ENCODE peak calls at places on chromosome 19, in six cellular contexts. One of them, this sample, is unnamed.
A peak's percentile ranks its signal among the peaks of the same experiment; 100 is the strongest.

GRCh38 chr19:56664511-56664910 is 7.0 kb downstream of the ZNF835 start:
- DNase-seq in CD4-positive, alpha-beta T cell: no peak
- DNase-seq in Peyer's patch: no peak
- DNase-seq in WTC11: no peak
- DNase-seq in cardiac fibroblast: no peak
- DNase-seq in adrenal gland: no peak
- DNase-seq in this sample: no peak

GRCh38 chr19:45940515-45940805 is 25.9 kb upstream of the NANOS2 start:
- DNase-seq in CD4-positive, alpha-beta T cell: no peak
- DNase-seq in Peyer's patch: no peak
- DNase-seq in WTC11: no peak
- DNase-seq in cardiac fibroblast: no peak
- DNase-seq in adrenal gland: no peak
- DNase-seq in this sample: no peak

GRCh38 chr19:43765109-43765876 is 10.5 kb upstream of the SMG9 start:
- DNase-seq in CD4-positive, alpha-beta T cell: peak; percentile 47
- DNase-seq in Peyer's patch: peak; percentile 85
- DNase-seq in WTC11: no peak
- DNase-seq in cardiac fibroblast: peak; percentile 97
- DNase-seq in adrenal gland: peak; percentile 91
- DNase-seq in this sample: peak; percentile 55

GRCh38 chr19:55750715-55751114 is 8.2 kb upstream of the RFPL4A start:
- DNase-seq in CD4-positive, alpha-beta T cell: no peak
- DNase-seq in Peyer's patch: no peak
- DNase-seq in WTC11: no peak
- DNase-seq in cardiac fibroblast: no peak
- DNase-seq in adrenal gland: no peak
- DNase-seq in this sample: no peak

GRCh38 chr19:41984961-41985360 is 9.1 kb downstream of the ATP1A3 start:
- DNase-seq in CD4-positive, alpha-beta T cell: no peak
- DNase-seq in Peyer's patch: no peak
- DNase-seq in WTC11: no peak
- DNase-seq in cardiac fibroblast: no peak
- DNase-seq in adrenal gland: no peak
- DNase-seq in this sample: no peak

GRCh38 chr19:999379-999719 is 870 bp upstream of the GRIN3B start:
- DNase-seq in CD4-positive, alpha-beta T cell: no peak
- DNase-seq in Peyer's patch: no peak
- DNase-seq in WTC11: no peak
- DNase-seq in cardiac fibroblast: no peak
- DNase-seq in adrenal gland: no peak
- DNase-seq in this sample: no peak

GRCh38 chr19:53945441-53945840 is 17.3 kb upstream of the CACNG8 start:
- DNase-seq in CD4-positive, alpha-beta T cell: no peak
- DNase-seq in Peyer's patch: no peak
- DNase-seq in WTC11: peak; percentile 63
- DNase-seq in cardiac fibroblast: peak; percentile 55
- DNase-seq in adrenal gland: no peak
- DNase-seq in this sample: no peak

GRCh38 chr19:14544977-14545715 is 15.8 kb downstream of the TECR start:
- DNase-seq in CD4-positive, alpha-beta T cell: no peak
- DNase-seq in Peyer's patch: peak; percentile 73
- DNase-seq in WTC11: no peak
- DNase-seq in cardiac fibroblast: no peak
- DNase-seq in adrenal gland: peak; percentile 96
- DNase-seq in this sample: no peak

GRCh38 chr19:40791349-40791748 is 7.6 kb upstream of the EGLN2 start:
- DNase-seq in CD4-positive, alpha-beta T cell: no peak
- DNase-seq in Peyer's patch: no peak
- DNase-seq in WTC11: no peak
- DNase-seq in cardiac fibroblast: no peak
- DNase-seq in adrenal gland: no peak
- DNase-seq in this sample: no peak

GRCh38 chr19:2719910-2720776 is 1.0 kb downstream of the DIRAS1 start:
- DNase-seq in CD4-positive, alpha-beta T cell: no peak
- DNase-seq in Peyer's patch: no peak
- DNase-seq in WTC11: peak; percentile 56
- DNase-seq in cardiac fibroblast: peak; percentile 29
- DNase-seq in adrenal gland: no peak
- DNase-seq in this sample: no peak

GRCh38 chr19:38221421-38221820 is 2.6 kb downstream of the DPF1 start:
- DNase-seq in CD4-positive, alpha-beta T cell: no peak
- DNase-seq in Peyer's patch: no peak
- DNase-seq in WTC11: no peak
- DNase-seq in cardiac fibroblast: no peak
- DNase-seq in adrenal gland: no peak
- DNase-seq in this sample: no peak

GRCh38 chr19:38221919-38222828 is 1.8 kb downstream of the DPF1 start:
- DNase-seq in CD4-positive, alpha-beta T cell: no peak
- DNase-seq in Peyer's patch: no peak
- DNase-seq in WTC11: no peak
- DNase-seq in cardiac fibroblast: no peak
- DNase-seq in adrenal gland: no peak
- DNase-seq in this sample: no peak

GRCh38 chr19:38223119-38223523 is 901 bp downstream of the DPF1 start:
- DNase-seq in CD4-positive, alpha-beta T cell: no peak
- DNase-seq in Peyer's patch: no peak
- DNase-seq in WTC11: no peak
- DNase-seq in cardiac fibroblast: no peak
- DNase-seq in adrenal gland: no peak
- DNase-seq in this sample: no peak

GRCh38 chr19:38223617-38224013 is 407 bp downstream of the DPF1 start:
- DNase-seq in CD4-positive, alpha-beta T cell: no peak
- DNase-seq in Peyer's patch: no peak
- DNase-seq in WTC11: no peak
- DNase-seq in cardiac fibroblast: no peak
- DNase-seq in adrenal gland: no peak
- DNase-seq in this sample: no peak

DNA sequence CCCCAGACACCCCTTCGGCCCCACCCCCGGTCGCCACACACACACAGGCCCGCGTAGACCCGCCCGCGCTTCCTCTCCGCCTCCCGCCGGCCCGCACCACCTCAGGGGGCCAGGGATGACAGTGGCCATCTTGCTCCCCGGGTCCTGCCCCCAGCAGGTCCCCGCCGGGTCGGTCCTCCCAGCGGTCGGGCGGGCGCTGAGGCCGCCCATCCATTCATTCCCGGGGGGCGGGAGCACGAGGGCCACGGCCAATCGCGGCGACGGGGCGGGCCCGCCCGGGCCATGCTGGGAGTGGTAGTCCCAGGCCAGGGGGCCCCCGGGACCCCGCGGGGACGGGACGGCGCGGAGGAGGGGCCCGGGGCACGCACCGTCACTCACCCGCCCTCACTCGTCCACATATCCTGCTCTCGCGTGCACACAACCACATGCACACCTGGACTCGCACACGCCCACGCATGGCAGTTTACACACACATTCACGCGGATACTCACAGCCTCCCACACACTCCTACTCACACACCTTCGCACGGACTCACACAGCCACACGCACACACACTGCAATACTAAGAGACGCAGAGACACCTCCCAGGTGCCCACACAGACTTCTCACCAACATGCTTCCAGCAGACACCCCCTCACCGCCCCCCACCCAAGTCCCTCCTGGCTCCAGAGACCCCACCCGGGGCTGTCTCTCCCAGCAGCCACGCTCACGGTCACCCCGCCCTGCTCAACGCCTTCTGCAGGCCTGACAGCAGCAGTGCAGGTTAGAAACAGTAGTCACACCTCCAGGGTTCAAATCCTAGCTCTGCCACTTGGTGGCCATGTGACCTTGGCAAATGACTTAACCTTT is at the start of gene DPF1:
- DNase-seq in CD4-positive, alpha-beta T cell: no peak
- DNase-seq in Peyer's patch: no peak
- DNase-seq in WTC11: peak; percentile 92
- DNase-seq in cardiac fibroblast: peak; percentile 64
- DNase-seq in adrenal gland: peak; percentile 35
- DNase-seq in this sample: peak; percentile 64
- TF ChIP-seq CTCF in CD4-positive, alpha-beta T cell: no peak
- TF ChIP-seq CTCF in Peyer's patch: no peak
- TF ChIP-seq CTCF in WTC11: no peak
- TF ChIP-seq CTCF in cardiac fibroblast: peak; percentile 10
- TF ChIP-seq CTCF in adrenal gland: no peak
- TF ChIP-seq CTCF in this sample: no peak

GRCh38 chr19:10820173-10820572 is 15.8 kb downstream of the TMED1 start:
- DNase-seq in CD4-positive, alpha-beta T cell: no peak
- DNase-seq in Peyer's patch: no peak
- DNase-seq in WTC11: no peak
- DNase-seq in cardiac fibroblast: peak; percentile 21
- DNase-seq in adrenal gland: no peak
- DNase-seq in this sample: no peak
- TF ChIP-seq CTCF in CD4-positive, alpha-beta T cell: no peak
- TF ChIP-seq CTCF in Peyer's patch: peak; percentile 28
- TF ChIP-seq CTCF in WTC11: no peak
- TF ChIP-seq CTCF in cardiac fibroblast: peak; percentile 29
- TF ChIP-seq CTCF in adrenal gland: no peak
- TF ChIP-seq CTCF in this sample: no peak

GRCh38 chr19:5103061-5103701 is 134.3 kb downstream of the KDM4B start:
- DNase-seq in CD4-positive, alpha-beta T cell: no peak
- DNase-seq in Peyer's patch: no peak
- DNase-seq in WTC11: no peak
- DNase-seq in cardiac fibroblast: no peak
- DNase-seq in adrenal gland: peak; percentile 93
- DNase-seq in this sample: no peak
- TF ChIP-seq CTCF in CD4-positive, alpha-beta T cell: no peak
- TF ChIP-seq CTCF in Peyer's patch: no peak
- TF ChIP-seq CTCF in WTC11: no peak
- TF ChIP-seq CTCF in cardiac fibroblast: no peak
- TF ChIP-seq CTCF in adrenal gland: no peak
- TF ChIP-seq CTCF in this sample: no peak

DNA sequence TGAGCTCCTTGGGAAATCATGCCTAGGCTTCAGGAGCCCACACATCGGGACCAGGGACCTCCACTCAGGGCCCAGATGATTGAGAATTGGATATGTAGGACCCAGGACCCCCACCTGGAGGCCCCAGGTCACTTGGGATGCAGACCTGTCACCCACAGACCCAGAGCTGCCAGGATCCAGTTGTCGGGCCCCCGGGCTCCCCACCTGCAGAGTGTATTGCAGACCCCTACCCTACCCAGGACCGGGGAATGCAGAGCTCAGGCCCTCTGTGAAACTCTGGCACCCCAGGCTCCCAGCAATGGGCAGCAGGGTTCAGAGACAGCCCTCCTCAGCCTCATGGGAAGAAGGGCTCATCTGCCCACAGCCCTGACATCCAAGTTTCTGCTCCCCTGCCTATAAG is 5.9 kb downstream of the NFKBIB start:
- DNase-seq in CD4-positive, alpha-beta T cell: no peak
- DNase-seq in Peyer's patch: no peak
- DNase-seq in WTC11: no peak
- DNase-seq in cardiac fibroblast: no peak
- DNase-seq in adrenal gland: no peak
- DNase-seq in this sample: no peak
- TF ChIP-seq CTCF in CD4-positive, alpha-beta T cell: no peak
- TF ChIP-seq CTCF in Peyer's patch: no peak
- TF ChIP-seq CTCF in WTC11: no peak
- TF ChIP-seq CTCF in cardiac fibroblast: no peak
- TF ChIP-seq CTCF in adrenal gland: no peak
- TF ChIP-seq CTCF in this sample: no peak

This sample was measured in activated B cell treated with CpG ODN at 0.5 μM for 24 hours.